ENCODE peak calls at places on chromosome 19, in eight cellular contexts. One of them, this sample, is unnamed.
A peak's percentile ranks its signal among the peaks of the same experiment; 100 is the strongest.

GRCh38 chr19:12665646-12666304 is 767 bp downstream of the MAN2B1 start:
- ATAC-seq in IMR-90: no peak
- ATAC-seq in pancreas: no peak
- ATAC-seq in A549: peak; percentile 2
- ATAC-seq in lower lobe of right lung: peak; percentile 5
- ATAC-seq in upper lobe of right lung: peak; percentile 2
- ATAC-seq in right lobe of liver: peak; percentile 1
- ATAC-seq in body of pancreas: peak; percentile 1
- ATAC-seq in this sample: no peak

GRCh38 chr19:49469828-49470614 is 4.0 kb upstream of the FLT3LG start:
- ATAC-seq in IMR-90: no peak
- ATAC-seq in pancreas: no peak
- ATAC-seq in A549: peak; percentile 26
- ATAC-seq in lower lobe of right lung: no peak
- ATAC-seq in upper lobe of right lung: peak; percentile 17
- ATAC-seq in right lobe of liver: peak; percentile 3
- ATAC-seq in body of pancreas: no peak
- ATAC-seq in this sample: no peak

GRCh38 chr19:8794823-8795222 is 37.3 kb downstream of the ZNF558 start:
- ATAC-seq in IMR-90: no peak
- ATAC-seq in pancreas: no peak
- ATAC-seq in A549: no peak
- ATAC-seq in lower lobe of right lung: no peak
- ATAC-seq in upper lobe of right lung: no peak
- ATAC-seq in right lobe of liver: no peak
- ATAC-seq in body of pancreas: no peak
- ATAC-seq in this sample: no peak

GRCh38 chr19:32866061-32866460 is 3.5 kb downstream of the SLC7A9 start:
- ATAC-seq in IMR-90: no peak
- ATAC-seq in pancreas: no peak
- ATAC-seq in A549: peak; percentile 32
- ATAC-seq in lower lobe of right lung: no peak
- ATAC-seq in upper lobe of right lung: peak; percentile 20
- ATAC-seq in right lobe of liver: no peak
- ATAC-seq in body of pancreas: no peak
- ATAC-seq in this sample: no peak

GRCh38 chr19:2721570-2722540 is 683 bp upstream of the DIRAS1 start:
- ATAC-seq in IMR-90: no peak
- ATAC-seq in pancreas: no peak
- ATAC-seq in A549: no peak
- ATAC-seq in lower lobe of right lung: no peak
- ATAC-seq in upper lobe of right lung: no peak
- ATAC-seq in right lobe of liver: no peak
- ATAC-seq in body of pancreas: no peak
- ATAC-seq in this sample: no peak

GRCh38 chr19:33500991-33501390 is 20.6 kb downstream of the PEPD start:
- ATAC-seq in IMR-90: no peak
- ATAC-seq in pancreas: no peak
- ATAC-seq in A549: no peak
- ATAC-seq in lower lobe of right lung: no peak
- ATAC-seq in upper lobe of right lung: no peak
- ATAC-seq in right lobe of liver: no peak
- ATAC-seq in body of pancreas: no peak
- ATAC-seq in this sample: no peak

GRCh38 chr19:6700586-6701316 is 19.7 kb downstream of the C3 start:
- ATAC-seq in IMR-90: no peak
- ATAC-seq in pancreas: no peak
- ATAC-seq in A549: no peak
- ATAC-seq in lower lobe of right lung: no peak
- ATAC-seq in upper lobe of right lung: no peak
- ATAC-seq in right lobe of liver: peak; percentile 20
- ATAC-seq in body of pancreas: no peak
- ATAC-seq in this sample: no peak

GRCh38 chr19:31356587-31357314 is 7.5 kb upstream of the TSHZ3 start:
- ATAC-seq in IMR-90: no peak
- ATAC-seq in pancreas: peak; percentile 85
- ATAC-seq in A549: no peak
- ATAC-seq in lower lobe of right lung: peak; percentile 70
- ATAC-seq in upper lobe of right lung: peak; percentile 87
- ATAC-seq in right lobe of liver: peak; percentile 81
- ATAC-seq in body of pancreas: peak; percentile 40
- ATAC-seq in this sample: peak; percentile 41

GRCh38 chr19:8615813-8616596 is 5.5 kb upstream of the ADAMTS10 start:
- ATAC-seq in IMR-90: peak; percentile 66
- ATAC-seq in pancreas: peak; percentile 69
- ATAC-seq in A549: peak; percentile 18
- ATAC-seq in lower lobe of right lung: peak; percentile 58
- ATAC-seq in upper lobe of right lung: peak; percentile 87
- ATAC-seq in right lobe of liver: peak; percentile 89
- ATAC-seq in body of pancreas: peak; percentile 45
- ATAC-seq in this sample: no peak

GRCh38 chr19:13031917-13032623 is 36.8 kb downstream of the NFIX start:
- ATAC-seq in IMR-90: peak; percentile 44
- ATAC-seq in pancreas: no peak
- ATAC-seq in A549: no peak
- ATAC-seq in lower lobe of right lung: no peak
- ATAC-seq in upper lobe of right lung: no peak
- ATAC-seq in right lobe of liver: peak; percentile 11
- ATAC-seq in body of pancreas: no peak
- ATAC-seq in this sample: peak; percentile 35

GRCh38 chr19:19217110-19217509 is 5.4 kb downstream of the NCAN start:
- ATAC-seq in IMR-90: no peak
- ATAC-seq in pancreas: no peak
- ATAC-seq in A549: peak; percentile 50
- ATAC-seq in lower lobe of right lung: no peak
- ATAC-seq in upper lobe of right lung: no peak
- ATAC-seq in right lobe of liver: no peak
- ATAC-seq in body of pancreas: no peak
- ATAC-seq in this sample: no peak

GRCh38 chr19:45498411-45499195 is at the start of gene PPM1N:
- ATAC-seq in IMR-90: peak; percentile 3
- ATAC-seq in pancreas: no peak
- ATAC-seq in A549: no peak
- ATAC-seq in lower lobe of right lung: peak; percentile 31
- ATAC-seq in upper lobe of right lung: peak; percentile 34
- ATAC-seq in right lobe of liver: no peak
- ATAC-seq in body of pancreas: no peak
- ATAC-seq in this sample: no peak

GRCh38 chr19:53308339-53308811 is 25.2 kb upstream of the ZNF845 start:
- ATAC-seq in IMR-90: peak; percentile 60
- ATAC-seq in pancreas: no peak
- ATAC-seq in A549: no peak
- ATAC-seq in lower lobe of right lung: peak; percentile 64
- ATAC-seq in upper lobe of right lung: peak; percentile 61
- ATAC-seq in right lobe of liver: no peak
- ATAC-seq in body of pancreas: no peak
- ATAC-seq in this sample: no peak

GRCh38 chr19:7744199-7744786 is 3.0 kb downstream of the CD209 start:
- ATAC-seq in IMR-90: no peak
- ATAC-seq in pancreas: no peak
- ATAC-seq in A549: no peak
- ATAC-seq in lower lobe of right lung: no peak
- ATAC-seq in upper lobe of right lung: no peak
- ATAC-seq in right lobe of liver: no peak
- ATAC-seq in body of pancreas: no peak
- ATAC-seq in this sample: no peak

GRCh38 chr19:37519890-37520289 is 13.2 kb downstream of the ZNF793 start:
- ATAC-seq in IMR-90: no peak
- ATAC-seq in pancreas: no peak
- ATAC-seq in A549: no peak
- ATAC-seq in lower lobe of right lung: no peak
- ATAC-seq in upper lobe of right lung: no peak
- ATAC-seq in right lobe of liver: no peak
- ATAC-seq in body of pancreas: no peak
- ATAC-seq in this sample: no peak

GRCh38 chr19:38401148-38401547 is 1.7 kb upstream of the FAM98C start:
- ATAC-seq in IMR-90: no peak
- ATAC-seq in pancreas: no peak
- ATAC-seq in A549: no peak
- ATAC-seq in lower lobe of right lung: no peak
- ATAC-seq in upper lobe of right lung: no peak
- ATAC-seq in right lobe of liver: no peak
- ATAC-seq in body of pancreas: no peak
- ATAC-seq in this sample: no peak

GRCh38 chr19:5487222-5487621 is 32.0 kb downstream of the ZNRF4 start:
- ATAC-seq in IMR-90: no peak
- ATAC-seq in pancreas: peak; percentile 23
- ATAC-seq in A549: no peak
- ATAC-seq in lower lobe of right lung: no peak
- ATAC-seq in upper lobe of right lung: no peak
- ATAC-seq in right lobe of liver: no peak
- ATAC-seq in body of pancreas: no peak
- ATAC-seq in this sample: no peak

GRCh38 chr19:51514866-51515481 is 13.4 kb upstream of the SIGLEC12 start:
- ATAC-seq in IMR-90: peak; percentile 80
- ATAC-seq in pancreas: peak; percentile 62
- ATAC-seq in A549: peak; percentile 86
- ATAC-seq in lower lobe of right lung: peak; percentile 64
- ATAC-seq in upper lobe of right lung: peak; percentile 83
- ATAC-seq in right lobe of liver: peak; percentile 78
- ATAC-seq in body of pancreas: no peak
- ATAC-seq in this sample: no peak

DNA sequence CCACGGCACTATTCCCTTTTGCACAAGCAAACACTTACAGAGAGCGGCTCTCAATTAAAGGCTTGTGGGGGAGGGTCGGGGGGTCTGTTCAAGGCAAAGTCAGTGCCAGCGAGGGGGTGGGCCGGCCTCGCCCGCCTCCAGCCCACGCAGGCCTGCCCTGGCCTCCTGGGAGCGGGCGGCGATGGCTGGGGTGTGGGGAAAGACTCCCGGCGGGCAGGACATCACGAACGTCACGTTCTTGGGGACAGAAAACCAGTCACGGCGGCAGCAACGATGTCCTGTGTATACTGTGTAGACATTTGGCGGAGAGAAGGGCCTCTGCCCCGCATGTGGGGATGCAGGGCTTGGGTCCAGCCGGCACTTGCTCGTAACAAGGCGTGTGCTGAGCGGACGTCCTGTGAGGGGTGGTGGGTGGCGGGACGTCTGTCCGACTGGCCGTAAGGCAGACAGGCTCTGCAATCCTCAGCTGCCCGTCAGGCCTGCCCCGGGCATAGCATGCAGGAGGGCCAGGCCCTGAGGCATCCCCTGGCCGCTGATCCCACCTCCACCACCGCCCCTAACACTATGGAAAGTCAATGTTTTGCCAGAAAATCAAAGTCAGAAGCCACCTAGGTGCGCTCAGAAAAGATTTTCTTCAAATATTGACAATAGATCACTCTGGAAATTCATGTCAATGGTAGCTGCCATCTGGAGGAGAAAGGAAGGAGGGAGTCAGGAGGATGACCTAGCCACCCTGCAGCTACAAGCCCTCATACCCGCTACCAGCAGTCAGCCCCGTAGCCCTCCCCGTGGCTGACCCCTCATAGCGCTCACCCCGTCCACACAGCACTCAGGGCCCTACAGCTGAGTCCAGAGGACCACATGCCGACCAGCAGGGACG is 5.8 kb upstream of the EPHX3 start:
- ATAC-seq in IMR-90: no peak
- ATAC-seq in pancreas: no peak
- ATAC-seq in A549: peak; percentile 17
- ATAC-seq in lower lobe of right lung: no peak
- ATAC-seq in upper lobe of right lung: no peak
- ATAC-seq in right lobe of liver: no peak
- ATAC-seq in body of pancreas: no peak
- ATAC-seq in this sample: no peak
- H3K27ac ChIP-seq in IMR-90: no peak overlapping the region
- H3K27ac ChIP-seq in pancreas: no peak overlapping the region
- H3K27ac ChIP-seq in A549: no peak overlapping the region
- H3K27ac ChIP-seq in lower lobe of right lung: no peak overlapping the region
- H3K27ac ChIP-seq in upper lobe of right lung: no peak overlapping the region
- H3K27ac ChIP-seq in right lobe of liver: no peak overlapping the region
- H3K27ac ChIP-seq in body of pancreas: no peak overlapping the region
- H3K27ac ChIP-seq in this sample: no peak overlapping the region

GRCh38 chr19:35546532-35546931 is 1.1 kb downstream of the TMEM147 start:
- ATAC-seq in IMR-90: no peak
- ATAC-seq in pancreas: no peak
- ATAC-seq in A549: no peak
- ATAC-seq in lower lobe of right lung: no peak
- ATAC-seq in upper lobe of right lung: no peak
- ATAC-seq in right lobe of liver: no peak
- ATAC-seq in body of pancreas: no peak
- ATAC-seq in this sample: no peak
- H3K27ac ChIP-seq in IMR-90: no peak overlapping the region
- H3K27ac ChIP-seq in pancreas: no peak overlapping the region
- H3K27ac ChIP-seq in A549: peak overlapping the region; percentile 93
- H3K27ac ChIP-seq in lower lobe of right lung: peak overlapping the region; percentile 92
- H3K27ac ChIP-seq in upper lobe of right lung: no peak overlapping the region
- H3K27ac ChIP-seq in right lobe of liver: no peak overlapping the region
- H3K27ac ChIP-seq in body of pancreas: no peak overlapping the region
- H3K27ac ChIP-seq in this sample: no peak overlapping the region

DNA sequence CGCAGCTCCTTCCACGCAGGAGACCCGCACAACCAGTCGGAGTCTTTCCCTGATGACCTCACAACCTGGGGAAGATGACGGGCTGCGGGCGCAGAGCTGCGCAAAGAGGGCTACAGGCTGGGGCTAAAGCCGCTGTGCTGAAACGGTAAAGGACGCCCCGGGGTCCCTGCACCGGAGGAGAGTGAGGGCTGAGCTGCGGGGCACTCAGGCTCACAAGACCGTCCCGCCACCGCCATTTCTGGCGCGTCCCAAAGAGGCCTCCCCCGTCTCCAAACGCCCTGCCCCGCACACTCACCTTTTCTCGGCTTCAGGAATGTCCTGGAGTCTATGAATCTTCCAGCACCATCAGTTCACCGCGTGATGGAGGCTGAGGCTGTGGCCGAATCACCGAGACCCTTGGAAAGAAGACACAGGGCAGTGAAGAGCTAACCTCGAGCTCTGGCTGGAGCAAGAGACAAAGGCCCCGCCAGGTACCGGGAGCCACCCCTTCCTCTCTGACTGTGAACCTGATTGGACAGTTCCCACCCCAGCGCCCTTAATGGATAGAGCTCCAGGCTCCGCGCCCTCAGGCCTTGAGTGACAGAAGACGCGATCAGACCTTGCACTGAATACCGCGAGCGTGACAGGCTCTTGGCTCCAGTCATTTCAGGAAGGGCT is 41.8 kb upstream of the ZNF429 start:
- ATAC-seq in IMR-90: no peak
- ATAC-seq in pancreas: peak; percentile 99
- ATAC-seq in A549: no peak
- ATAC-seq in lower lobe of right lung: peak; percentile 87
- ATAC-seq in upper lobe of right lung: peak; percentile 91
- ATAC-seq in right lobe of liver: peak; percentile 68
- ATAC-seq in body of pancreas: peak; percentile 98
- ATAC-seq in this sample: no peak
- H3K27ac ChIP-seq in IMR-90: no peak overlapping the region
- H3K27ac ChIP-seq in pancreas: no peak overlapping the region
- H3K27ac ChIP-seq in A549: no peak overlapping the region
- H3K27ac ChIP-seq in lower lobe of right lung: no peak overlapping the region
- H3K27ac ChIP-seq in upper lobe of right lung: no peak overlapping the region
- H3K27ac ChIP-seq in right lobe of liver: no peak overlapping the region
- H3K27ac ChIP-seq in body of pancreas: no peak overlapping the region
- H3K27ac ChIP-seq in this sample: no peak overlapping the region

DNA sequence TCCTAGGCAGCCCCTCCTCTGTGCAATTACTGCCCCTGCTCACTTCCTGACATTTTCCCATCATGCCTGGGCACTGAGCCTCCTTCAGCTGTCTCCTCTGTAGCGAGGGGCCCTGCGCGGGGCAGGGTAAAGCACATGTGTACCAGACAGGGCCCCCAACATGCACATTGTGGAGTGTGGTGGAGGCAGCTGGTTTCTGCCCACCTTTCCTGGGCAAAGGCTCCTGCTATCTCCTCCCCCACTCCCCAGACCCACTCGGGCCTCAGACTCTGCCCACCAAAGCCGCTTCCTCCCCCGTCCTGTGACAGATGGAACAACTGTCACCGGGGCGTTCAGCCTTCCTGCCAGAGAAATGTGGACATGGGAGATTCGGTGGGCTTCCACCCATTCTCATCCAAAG is 2.9 kb upstream of the KPTN start:
- ATAC-seq in IMR-90: no peak
- ATAC-seq in pancreas: no peak
- ATAC-seq in A549: no peak
- ATAC-seq in lower lobe of right lung: no peak
- ATAC-seq in upper lobe of right lung: no peak
- ATAC-seq in right lobe of liver: no peak
- ATAC-seq in body of pancreas: no peak
- ATAC-seq in this sample: no peak
- H3K27ac ChIP-seq in IMR-90: no peak overlapping the region
- H3K27ac ChIP-seq in pancreas: no peak overlapping the region
- H3K27ac ChIP-seq in A549: no peak overlapping the region
- H3K27ac ChIP-seq in lower lobe of right lung: no peak overlapping the region
- H3K27ac ChIP-seq in upper lobe of right lung: no peak overlapping the region
- H3K27ac ChIP-seq in right lobe of liver: no peak overlapping the region
- H3K27ac ChIP-seq in body of pancreas: no peak overlapping the region
- H3K27ac ChIP-seq in this sample: no peak overlapping the region

This sample was measured in gastroesophageal sphincter.